ENCODE peak calls at places on chromosomes 16 and 17, in ten cellular contexts. E is upper lobe of right lung, S is HFFc6, W is progenitor cell of endocrine pancreas, Z is uterus, Y is cardiac muscle cell, M is right atrium auricular region, B is Caco-2, N is SK-N-SH, X is heart right ventricle. F is an unnamed sample.

GRCh38 chr16:52742052-52742451 is 195.1 kb upstream of the TOX3 start:
- DNase-seq in E (no peak), W (no peak), S (no peak), B (no peak), Z (no peak), N (no peak), Y (no peak), M (no peak), X (no peak), F (no peak)

GRCh38 chr16:88505405-88506082 is 52.5 kb downstream of the ZFPM1 start:
- DNase-seq in M (no peak), X (peak; percentile 54), N (peak; percentile 90), E (peak; percentile 80), Z (no peak), B (no peak), Y (peak; percentile 64), W (no peak), S (no peak), F (peak; percentile 79)

GRCh38 chr17:20116683-20117309 is 107.6 kb downstream of the SPECC1 start:
- DNase-seq in W (peak; percentile 19), E (no peak), X (no peak), N (peak; percentile 66), B (peak; percentile 57), Y (peak; percentile 79), S (peak; percentile 22), M (no peak), Z (peak; percentile 28), F (peak; percentile 86)

GRCh38 chr16:84577034-84577803 is 40.7 kb downstream of the COTL1 start:
- DNase-seq in Y (no peak), M (no peak), W (no peak), B (no peak), X (no peak), Z (no peak), E (no peak), N (no peak), S (no peak), F (no peak)

GRCh38 chr16:64253114-64253513 is 868.7 kb downstream of the CDH11 start:
- DNase-seq in B (no peak), X (no peak), Z (no peak), W (no peak), N (no peak), M (no peak), E (no peak), S (peak; percentile 6), Y (no peak), F (no peak)

GRCh38 chr16:71923941-71924690 is 28.8 kb downstream of the IST1 start:
- DNase-seq in M (no peak), S (peak; percentile 22), Z (no peak), Y (no peak), X (no peak), B (no peak), E (no peak), N (no peak), W (no peak), F (no peak)

GRCh38 chr16:57427824-57428223 is 19.4 kb downstream of the CIAPIN1 start:
- DNase-seq in Z (no peak), M (no peak), X (no peak), N (no peak), W (no peak), E (no peak), S (no peak), Y (no peak), B (no peak), F (no peak)

GRCh38 chr17:7133424-7133823 is 18.8 kb upstream of the ASGR2 start:
- DNase-seq in E (peak; percentile 76), Y (no peak), S (no peak), Z (no peak), B (no peak), M (no peak), W (no peak), N (peak; percentile 58), X (peak; percentile 38), F (peak; percentile 91)

GRCh38 chr16:14186954-14187306 is 115.8 kb downstream of the MRTFB start:
- DNase-seq in W (no peak), X (no peak), E (no peak), N (no peak), Z (no peak), B (no peak), M (no peak), S (no peak), Y (no peak), F (no peak)

DNA sequence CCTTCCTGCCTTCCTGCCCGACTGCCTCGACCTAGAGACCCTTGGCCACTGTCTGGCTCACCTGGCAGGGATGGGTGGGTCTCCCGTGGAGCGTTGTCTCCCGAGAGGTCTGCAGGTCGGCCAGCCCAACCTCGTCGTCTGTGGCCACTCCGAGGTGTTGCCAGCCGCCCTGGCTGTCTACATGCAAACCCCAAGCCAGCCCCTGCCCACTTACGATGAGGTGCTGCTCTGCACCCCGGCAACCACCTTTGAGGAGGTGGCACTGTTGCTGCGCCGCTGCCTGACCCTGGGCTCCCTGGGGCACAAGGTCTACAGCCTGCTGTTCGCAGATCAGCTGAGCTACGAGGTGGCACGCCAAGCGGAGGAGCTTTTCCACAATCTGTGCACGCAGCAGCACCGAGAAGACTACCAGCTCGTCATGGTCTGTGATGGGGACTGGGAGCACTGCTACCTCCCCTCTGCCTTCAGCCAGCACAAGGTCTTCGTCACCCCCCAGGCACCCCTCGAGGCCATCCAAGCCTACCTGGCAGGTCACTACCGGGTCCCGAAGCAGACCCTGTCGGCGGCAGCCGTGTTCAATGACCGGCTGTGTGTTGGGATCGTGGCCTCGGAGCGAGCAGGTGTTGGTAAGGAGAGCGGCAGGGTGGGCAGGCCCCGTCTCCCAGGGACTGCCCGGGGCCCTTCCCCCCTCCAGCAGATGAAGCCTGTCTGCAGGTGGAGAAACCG is 75.1 kb upstream of the ENDOV start:
- DNase-seq in W (no peak), M (no peak), X (no peak), N (no peak), Y (no peak), B (no peak), Z (no peak), E (peak; percentile 60), S (no peak), F (no peak)
- TF ChIP-seq CTCF in W (no peak), M (no peak), X (no peak), N (no peak), Y (no peak), B (no peak), Z (no peak), E (no peak), S (no peak), F (no peak)

GRCh38 chr16:70795513-70795912 is 5.4 kb downstream of the VAC14 start:
- DNase-seq in X (no peak), E (no peak), W (no peak), S (no peak), N (no peak), Z (no peak), M (no peak), Y (no peak), B (no peak), F (no peak)
- TF ChIP-seq CTCF in X (no peak), E (no peak), W (no peak), S (no peak), N (no peak), Z (no peak), M (no peak), Y (no peak), B (no peak), F (no peak)

GRCh38 chr16:72992142-72992601 is 55.8 kb downstream of the ZFHX3 start:
- DNase-seq in Z (no peak), B (peak; percentile 81), M (no peak), X (no peak), E (no peak), W (no peak), N (peak; percentile 37), Y (peak; percentile 91), S (no peak), F (peak; percentile 82)

GRCh38 chr16:72997141-72997542 is 50.8 kb downstream of the ZFHX3 start:
- DNase-seq in W (no peak), B (peak; percentile 96), E (no peak), Z (no peak), S (no peak), N (no peak), X (no peak), M (no peak), Y (no peak), F (no peak)

GRCh38 chr16:72996291-72997062 is 51.5 kb downstream of the ZFHX3 start:
- DNase-seq in W (no peak), X (no peak), S (no peak), M (no peak), N (no peak), Y (no peak), E (peak; percentile 71), B (peak; percentile 93), Z (no peak), F (no peak)

GRCh38 chr16:72991645-72992044 is 56.3 kb downstream of the ZFHX3 start:
- DNase-seq in W (no peak), Y (no peak), Z (no peak), X (no peak), N (no peak), M (no peak), E (no peak), S (no peak), B (no peak), F (no peak)

GRCh38 chr16:72995151-72995881 is 52.6 kb downstream of the ZFHX3 start:
- DNase-seq in M (no peak), B (no peak), W (no peak), Z (no peak), X (no peak), N (peak; percentile 34), S (no peak), Y (no peak), E (no peak), F (peak; percentile 89)
- TF ChIP-seq CTCF in M (peak; percentile 37), B (peak; percentile 77), W (peak; percentile 59), Z (peak; percentile 15), X (no peak), N (peak; percentile 51), S (peak; percentile 74), Y (peak; percentile 49), E (peak; percentile 52), F (peak; percentile 87)

GRCh38 chr17:67620636-67621035 is 97.1 kb upstream of the NOL11 start:
- DNase-seq in E (no peak), W (no peak), Z (no peak), Y (no peak), M (no peak), S (no peak), N (no peak), X (no peak), B (no peak), F (no peak)

GRCh38 chr17:67623767-67624166 is 94.0 kb upstream of the NOL11 start:
- DNase-seq in B (no peak), S (no peak), Y (no peak), M (no peak), E (no peak), X (no peak), N (no peak), Z (no peak), W (no peak), F (no peak)

GRCh38 chr17:67619555-67619954 is 98.2 kb upstream of the NOL11 start:
- DNase-seq in Z (no peak), X (no peak), S (no peak), E (no peak), Y (no peak), B (no peak), M (no peak), N (no peak), W (no peak), F (no peak)

GRCh38 chr17:67617304-67617899 is 100.3 kb upstream of the NOL11 start:
- DNase-seq in Y (no peak), E (no peak), N (no peak), S (no peak), B (no peak), W (no peak), Z (no peak), M (no peak), X (no peak), F (no peak)

DNA sequence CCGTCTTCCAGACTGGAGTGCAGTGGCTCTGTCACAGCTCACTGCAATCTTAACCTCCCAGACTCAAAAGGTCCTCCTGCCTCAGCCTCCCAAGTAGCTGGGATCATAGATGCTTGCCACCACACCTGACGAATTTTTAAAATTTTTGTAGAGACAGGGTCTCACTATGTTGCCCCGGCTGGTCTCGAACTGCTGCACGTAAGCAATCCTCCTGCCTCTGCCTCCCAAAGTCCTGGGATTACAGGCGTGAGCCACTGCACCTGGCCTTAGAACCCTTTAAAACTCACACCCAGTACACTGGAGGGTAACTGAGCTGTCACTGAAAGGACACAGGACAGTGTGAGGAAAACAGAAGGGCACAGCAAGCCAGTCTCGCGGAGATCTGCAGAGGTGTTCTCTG is 97.6 kb upstream of the NOL11 start:
- DNase-seq in W (no peak), S (no peak), B (no peak), Y (no peak), Z (no peak), E (no peak), N (no peak), M (no peak), X (no peak), F (no peak)
- TF ChIP-seq CTCF in W (no peak), S (no peak), B (no peak), Y (no peak), Z (no peak), E (no peak), N (no peak), M (no peak), X (no peak), F (no peak)

F was measured in endodermal cell.